ENCODE peak calls at places on chromosomes 2 and 18, in four cellular contexts. O is coronary artery, X is cardiac fibroblast, L is astrocyte of the spinal cord. P is an unnamed sample.

GRCh38 chr2:240800241-240800640 is 19.8 kb downstream of the KIF1A start:
- DNase-seq in L (peak), O (no peak), X (no peak), P (peak)

GRCh38 chr2:25539141-25539540 is 134.2 kb downstream of the DTNB start:
- DNase-seq in O (no peak), L (peak), X (no peak), P (no peak)

GRCh38 chr18:46672062-46672970 is 15.3 kb upstream of the LOXHD1 start:
- DNase-seq in O (no peak), X (no peak), L (peak), P (peak)

GRCh38 chr2:5164806-5165525 is 527.2 kb upstream of the SOX11 start:
- DNase-seq in X (peak), L (peak), O (no peak), P (no peak)

GRCh38 chr2:227033471-227034148 is 130.4 kb downstream of the COL4A4 start:
- DNase-seq in O (no peak), L (peak), X (peak), P (peak)

GRCh38 chr2:30721241-30721640 is 86.0 kb downstream of the CAPN13 start:
- DNase-seq in L (no peak), X (no peak), O (peak), P (no peak)

GRCh38 chr2:121185571-121186074 is 99.4 kb downstream of the TFCP2L1 start:
- DNase-seq in O (peak), X (peak), L (peak), P (no peak)

GRCh38 chr18:46731316-46731715 is 25.5 kb downstream of the ST8SIA5 start:
- DNase-seq in O (peak), X (no peak), L (no peak), P (no peak)

GRCh38 chr18:12639990-12640880 is 17.7 kb downstream of the SPIRE1 start:
- DNase-seq in L (peak), O (no peak), X (peak), P (no peak)

GRCh38 chr2:9474361-9475117 is at the start of gene IAH1:
- DNase-seq in L (peak), X (peak), O (peak), P (no peak)

GRCh38 chr2:68741805-68742306 is 7.2 kb downstream of the ARHGAP25 start:
- DNase-seq in X (peak), O (no peak), L (no peak), P (no peak)

GRCh38 chr2:159035790-159036411 is 67.5 kb downstream of the TANC1 start:
- DNase-seq in O (no peak), X (peak), L (peak), P (no peak)

GRCh38 chr18:2826581-2826980 is 20.2 kb upstream of the EMILIN2 start:
- DNase-seq in X (peak), O (no peak), L (no peak), P (peak)

GRCh38 chr2:172655091-172655837 is 80.4 kb upstream of the RAPGEF4 start:
- DNase-seq in O (no peak), X (peak), L (peak), P (peak)
- H3K4me3 ChIP-seq in O (no peak), X (no peak), L (no peak), P (no peak)

DNA sequence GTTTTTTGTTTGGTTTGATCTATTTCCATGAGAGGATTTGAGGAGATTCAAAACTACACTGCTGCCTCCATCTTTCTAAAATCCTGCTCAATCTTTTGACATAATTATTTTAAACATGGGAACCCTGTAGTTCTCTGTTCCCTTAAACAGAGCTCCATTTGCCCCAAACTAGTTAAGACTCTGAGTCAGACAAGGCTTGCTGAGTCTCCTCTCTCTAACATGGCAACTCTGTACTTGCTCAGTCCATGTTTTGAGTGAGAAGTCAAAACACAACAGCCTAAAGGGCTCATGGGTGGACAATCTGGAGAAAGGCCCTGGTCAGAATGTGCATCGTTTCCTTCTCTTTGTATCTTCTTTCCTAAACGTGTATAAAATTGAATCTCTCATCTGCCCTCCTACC is 7.1 kb upstream of the STAMBP start:
- DNase-seq in X (no peak), L (no peak), O (no peak), P (no peak)
- TF ChIP-seq CTCF in X (no peak), L (no peak), O (no peak), P (no peak)

GRCh38 chr18:48943333-48943732 is 7.4 kb downstream of the SMAD7 start:
- DNase-seq in O (no peak), X (no peak), L (no peak), P (no peak)

GRCh38 chr18:48944634-48945033 is 6.1 kb downstream of the SMAD7 start:
- DNase-seq in X (peak), L (peak), O (peak), P (no peak)

GRCh38 chr18:48942554-48943261 is 8.1 kb downstream of the SMAD7 start:
- DNase-seq in O (peak), L (peak), X (peak), P (peak)

GRCh38 chr18:48942086-48942485 is 8.7 kb downstream of the SMAD7 start:
- DNase-seq in O (no peak), L (no peak), X (no peak), P (no peak)

GRCh38 chr18:48943736-48944527 is 6.8 kb downstream of the SMAD7 start:
- DNase-seq in L (no peak), X (no peak), O (peak), P (no peak)
- H3K4me3 ChIP-seq in L (no peak), X (no peak), O (peak), P (no peak)

GRCh38 chr2:236633764-236634163 is 64.1 kb downstream of the ACKR3 start:
- DNase-seq in O (peak), L (no peak), X (no peak), P (no peak)

GRCh38 chr2:236632295-236633218 is 62.9 kb downstream of the ACKR3 start:
- DNase-seq in L (no peak), X (no peak), O (peak), P (no peak)

GRCh38 chr2:236631361-236632291 is 62.0 kb downstream of the ACKR3 start:
- DNase-seq in L (no peak), O (peak), X (no peak), P (no peak)

GRCh38 chr2:236634203-236634602 is 64.6 kb downstream of the ACKR3 start:
- DNase-seq in O (peak), L (no peak), X (no peak), P (no peak)

GRCh38 chr2:236633219-236633570 is 63.6 kb downstream of the ACKR3 start:
- DNase-seq in X (no peak), O (peak), L (no peak), P (no peak)
- TF ChIP-seq CTCF in X (no peak), O (no peak), L (no peak), P (no peak)

GRCh38 chr2:74646829-74647482 is 1.2 kb downstream of the M1AP start:
- DNase-seq in X (no peak), O (no peak), L (no peak), P (no peak)

GRCh38 chr2:74653589-74653984 is 460 bp upstream of the SEMA4F start:
- DNase-seq in L (no peak), X (no peak), O (no peak), P (no peak)

GRCh38 chr2:74646201-74646600 is 1.9 kb downstream of the M1AP start:
- DNase-seq in O (no peak), L (no peak), X (no peak), P (no peak)

DNA sequence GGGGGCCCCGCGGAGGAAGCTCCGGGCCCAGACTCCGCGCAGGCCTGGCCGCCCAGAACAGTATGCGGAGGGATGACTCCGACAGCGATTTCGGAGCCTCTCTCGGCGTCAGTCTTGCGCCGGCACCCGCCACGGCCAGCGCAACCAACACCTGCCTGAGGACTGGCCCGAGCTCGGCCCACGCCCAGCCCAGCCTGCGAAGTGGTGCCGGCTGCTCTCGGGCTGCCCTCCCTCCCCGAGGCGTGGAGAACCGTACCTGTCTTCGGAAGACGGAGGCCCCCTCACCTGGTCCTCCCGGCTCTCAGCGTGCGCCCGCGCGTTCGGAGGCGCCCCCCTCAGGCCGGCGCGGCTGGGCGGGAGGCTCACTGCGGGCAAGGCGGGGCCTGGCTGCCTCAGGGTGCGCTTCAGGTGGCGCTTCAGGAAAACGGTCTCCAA is at the start of gene M1AP:
- DNase-seq in L (no peak), O (no peak), X (no peak), P (no peak)
- H3K4me3 ChIP-seq in L (peak), O (peak), X (peak), P (peak)

P was measured in retinal pigment epithelial cell.